ENCODE peak calls at places on chromosomes 4 and X, in nine cellular contexts. P is GM23248, W is HCEC 1CT, Z is naive B cell, T is C1 segment of cervical spinal cord, K is M059J, S is neural crest cell, F is heart right ventricle, A is cardiac muscle cell. C is an unnamed sample.
A peak's percentile ranks its signal among the peaks of the same experiment; 100 is the strongest.

GRCh38 chrX:100673397-100673953 is 29.5 kb downstream of the SRPX2 start:
- DNase-seq in P (peak; percentile 74), W (peak; percentile 86), Z (no peak), T (no peak), K (peak; percentile 71), S (no peak), F (no peak), A (no peak), C (peak; percentile 45)

GRCh38 chr4:128387600-128388351 is 100.2 kb upstream of the PGRMC2 start:
- DNase-seq in P (peak; percentile 33), W (peak; percentile 42), Z (no peak), T (no peak), K (peak; percentile 76), S (no peak), F (no peak), A (no peak), C (peak; percentile 72)

GRCh38 chrX:149374751-149375150 is 130.4 kb downstream of the IDS start:
- DNase-seq in P (no peak), W (no peak), Z (no peak), T (no peak), K (peak; percentile 59), S (no peak), F (no peak), A (no peak), C (peak; percentile 2)

GRCh38 chr4:23237771-23238170 is 545.0 kb downstream of the GBA3 start:
- DNase-seq in P (no peak), W (no peak), Z (no peak), T (no peak), K (no peak), S (no peak), F (peak; percentile 17), A (no peak), C (peak; percentile 86)

GRCh38 chrX:8284131-8284530 is 113.1 kb upstream of the VCX2 start:
- DNase-seq in P (no peak), W (no peak), Z (no peak), T (no peak), K (no peak), S (no peak), F (no peak), A (no peak), C (peak; percentile 73)

GRCh38 chrX:115642895-115643530 is 82.0 kb downstream of the PLS3 start:
- DNase-seq in P (peak; percentile 48), W (peak; percentile 31), Z (peak; percentile 15), T (peak; percentile 22), K (peak; percentile 56), S (peak; percentile 60), F (no peak), A (peak; percentile 54), C (peak; percentile 29)

GRCh38 chr4:3037957-3038451 is 36.3 kb downstream of the HTT-AS start:
- DNase-seq in P (peak; percentile 31), W (no peak), Z (peak; percentile 31), T (no peak), K (peak; percentile 26), S (no peak), F (peak; percentile 82), A (peak; percentile 76), C (no peak)

GRCh38 chr4:126405369-126405982 is 1090.7 kb downstream of the FAT4 start:
- DNase-seq in P (peak; percentile 46), W (no peak), Z (no peak), T (no peak), K (peak; percentile 1), S (no peak), F (no peak), A (peak; percentile 36), C (peak; percentile 28)

GRCh38 chr4:183783933-183784622 is 121.0 kb upstream of the STOX2 start:
- DNase-seq in P (peak; percentile 82), W (peak; percentile 7), Z (no peak), T (no peak), K (peak; percentile 9), S (no peak), F (no peak), A (peak; percentile 26), C (peak; percentile 86)

GRCh38 chrX:346034-346813 is 27.6 kb upstream of the GTPBP6 start:
- DNase-seq in P (no peak), W (no peak), Z (no peak), T (no peak), K (no peak), S (no peak), F (no peak), A (no peak), C (no peak)

GRCh38 chrX:68556036-68556435 is 57.2 kb downstream of the YIPF6 start:
- DNase-seq in P (no peak), W (no peak), Z (no peak), T (no peak), K (no peak), S (no peak), F (no peak), A (no peak), C (no peak)

GRCh38 chr4:113452868-113453620 is 308.5 kb downstream of the CAMK2D start:
- DNase-seq in P (no peak), W (no peak), Z (no peak), T (no peak), K (peak; percentile 35), S (no peak), F (no peak), A (peak; percentile 35), C (peak; percentile 30)

GRCh38 chr4:25884040-25884788 is 21.4 kb upstream of the SEL1L3 start:
- DNase-seq in P (peak; percentile 83), W (peak; percentile 77), Z (no peak), T (no peak), K (peak; percentile 44), S (no peak), F (no peak), A (no peak), C (peak; percentile 92)

GRCh38 chr4:47315346-47315745 is 148.2 kb downstream of the COMMD8 start:
- DNase-seq in P (peak; percentile 22), W (peak; percentile 53), Z (no peak), T (no peak), K (peak; percentile 69), S (no peak), F (no peak), A (no peak), C (peak; percentile 45)

C was measured in renal cortical epithelial cell.